ENCODE peak calls at places on chromosomes 2 and 18, in five cellular contexts. One of them, this sample, is unnamed.

GRCh38 chr2:72278046-72278445 is 130.4 kb upstream of the CYP26B1 start:
- DNase-seq in RCC 7860: peak; percentile 38
- DNase-seq in posterior cingulate gyrus: no peak
- DNase-seq in HFFc6: peak; percentile 57
- DNase-seq in EL: peak; percentile 56
- DNase-seq in this sample: peak; percentile 67

GRCh38 chr18:9720327-9720726 is 12.2 kb downstream of the RAB31 start:
- DNase-seq in RCC 7860: no peak
- DNase-seq in posterior cingulate gyrus: no peak
- DNase-seq in HFFc6: no peak
- DNase-seq in EL: no peak
- DNase-seq in this sample: no peak

GRCh38 chr2:18690342-18690741 is 101.0 kb upstream of the NT5C1B start:
- DNase-seq in RCC 7860: no peak
- DNase-seq in posterior cingulate gyrus: no peak
- DNase-seq in HFFc6: no peak
- DNase-seq in EL: no peak
- DNase-seq in this sample: no peak

GRCh38 chr2:185374878-185375277 is 363.7 kb upstream of the FSIP2 start:
- DNase-seq in RCC 7860: no peak
- DNase-seq in posterior cingulate gyrus: no peak
- DNase-seq in HFFc6: no peak
- DNase-seq in EL: no peak
- DNase-seq in this sample: peak; percentile 31

GRCh38 chr18:13361422-13361821 is 142.9 kb downstream of the LDLRAD4 start:
- DNase-seq in RCC 7860: no peak
- DNase-seq in posterior cingulate gyrus: no peak
- DNase-seq in HFFc6: no peak
- DNase-seq in EL: no peak
- DNase-seq in this sample: no peak

GRCh38 chr2:102473020-102473419 is at the start of gene SLC9A4:
- DNase-seq in RCC 7860: peak; percentile 35
- DNase-seq in posterior cingulate gyrus: no peak
- DNase-seq in HFFc6: peak; percentile 16
- DNase-seq in EL: peak; percentile 35
- DNase-seq in this sample: peak; percentile 59

GRCh38 chr2:64455545-64455944 is 1.6 kb downstream of the LGALSL start:
- DNase-seq in RCC 7860: no peak
- DNase-seq in posterior cingulate gyrus: no peak
- DNase-seq in HFFc6: no peak
- DNase-seq in EL: no peak
- DNase-seq in this sample: peak; percentile 29

GRCh38 chr2:102603904-102604303 is 15.4 kb upstream of the SLC9A2 start:
- DNase-seq in RCC 7860: no peak
- DNase-seq in posterior cingulate gyrus: no peak
- DNase-seq in HFFc6: no peak
- DNase-seq in EL: no peak
- DNase-seq in this sample: peak; percentile 86

GRCh38 chr2:127051780-127052067 is 55.2 kb downstream of the BIN1 start:
- DNase-seq in RCC 7860: no peak
- DNase-seq in posterior cingulate gyrus: no peak
- DNase-seq in HFFc6: no peak
- DNase-seq in EL: no peak
- DNase-seq in this sample: no peak

GRCh38 chr2:128444816-128445532 is 126.3 kb upstream of the HS6ST1 start:
- DNase-seq in RCC 7860: no peak
- DNase-seq in posterior cingulate gyrus: no peak
- DNase-seq in HFFc6: no peak
- DNase-seq in EL: no peak
- DNase-seq in this sample: no peak

GRCh38 chr2:64423303-64423702 is 30.7 kb upstream of the LGALSL start:
- DNase-seq in RCC 7860: no peak
- DNase-seq in posterior cingulate gyrus: no peak
- DNase-seq in HFFc6: no peak
- DNase-seq in EL: no peak
- DNase-seq in this sample: no peak

GRCh38 chr2:203498161-203498560 is 36.9 kb downstream of the RAPH1 start:
- DNase-seq in RCC 7860: peak; percentile 77
- DNase-seq in posterior cingulate gyrus: no peak
- DNase-seq in HFFc6: peak; percentile 79
- DNase-seq in EL: peak; percentile 80
- DNase-seq in this sample: peak; percentile 76

GRCh38 chr18:7812431-7813063 is 245.4 kb downstream of the PTPRM start:
- DNase-seq in RCC 7860: peak; percentile 72
- DNase-seq in posterior cingulate gyrus: no peak
- DNase-seq in HFFc6: peak; percentile 66
- DNase-seq in EL: peak; percentile 87
- DNase-seq in this sample: peak; percentile 26

GRCh38 chr18:73245345-73245744 is 377.6 kb upstream of the NETO1 start:
- DNase-seq in RCC 7860: no peak
- DNase-seq in posterior cingulate gyrus: no peak
- DNase-seq in HFFc6: no peak
- DNase-seq in EL: no peak
- DNase-seq in this sample: no peak

GRCh38 chr2:168961450-168962229 is 60.5 kb downstream of the G6PC2 start:
- DNase-seq in RCC 7860: peak; percentile 73
- DNase-seq in posterior cingulate gyrus: no peak
- DNase-seq in HFFc6: peak; percentile 68
- DNase-seq in EL: peak; percentile 73
- DNase-seq in this sample: peak; percentile 84

GRCh38 chr18:34971313-34971712 is 69.9 kb upstream of the MAPRE2 start:
- DNase-seq in RCC 7860: peak; percentile 33
- DNase-seq in posterior cingulate gyrus: no peak
- DNase-seq in HFFc6: peak; percentile 39
- DNase-seq in EL: peak; percentile 54
- DNase-seq in this sample: peak; percentile 68

GRCh38 chr2:86617738-86618137 is 5.9 kb downstream of the RNF103 start:
- DNase-seq in RCC 7860: no peak
- DNase-seq in posterior cingulate gyrus: no peak
- DNase-seq in HFFc6: no peak
- DNase-seq in EL: no peak
- DNase-seq in this sample: no peak

GRCh38 chr18:4256786-4257417 is 198.2 kb downstream of the DLGAP1 start:
- DNase-seq in RCC 7860: no peak
- DNase-seq in posterior cingulate gyrus: no peak
- DNase-seq in HFFc6: no peak
- DNase-seq in EL: no peak
- DNase-seq in this sample: no peak

GRCh38 chr2:15729709-15730544 is 138.3 kb downstream of the DDX1 start:
- DNase-seq in RCC 7860: no peak
- DNase-seq in posterior cingulate gyrus: no peak
- DNase-seq in HFFc6: no peak
- DNase-seq in EL: no peak
- DNase-seq in this sample: no peak

GRCh38 chr2:109636290-109636675 is 22.1 kb downstream of the SOWAHC start:
- DNase-seq in RCC 7860: no peak
- DNase-seq in posterior cingulate gyrus: no peak
- DNase-seq in HFFc6: no peak
- DNase-seq in EL: peak; percentile 36
- DNase-seq in this sample: peak; percentile 39

GRCh38 chr18:48405108-48405507 is 4.1 kb downstream of the ZBTB7C start:
- DNase-seq in RCC 7860: no peak
- DNase-seq in posterior cingulate gyrus: no peak
- DNase-seq in HFFc6: peak; percentile 43
- DNase-seq in EL: peak; percentile 36
- DNase-seq in this sample: peak; percentile 73

GRCh38 chr18:48724455-48724854 is 185.6 kb downstream of the CTIF start:
- DNase-seq in RCC 7860: no peak
- DNase-seq in posterior cingulate gyrus: no peak
- DNase-seq in HFFc6: no peak
- DNase-seq in EL: no peak
- DNase-seq in this sample: peak; percentile 33